ENCODE peak calls at places on chromosomes 7 and 10, in nine cellular contexts. One of them, this sample, is unnamed.

GRCh38 chr10:87861953-87862643 is 1.2 kb downstream of the KLLN start:
- DNase-seq in neural progenitor cell: peak; percentile 99
- DNase-seq in NCI-H460: peak; percentile 98
- DNase-seq in glutamatergic neuron: peak; percentile 98
- DNase-seq in psoas muscle: peak; percentile 98
- DNase-seq in SIG-M5: peak; percentile 86
- DNase-seq in NCI-H1092 treated with DMSO at 0.1 percent for 48 hours: peak; percentile 66
- DNase-seq in tibial artery: peak; percentile 95
- DNase-seq in A673: peak; percentile 97
- DNase-seq in this sample: peak; percentile 99

GRCh38 chr7:74138334-74138867 is 35.8 kb upstream of the EIF4H start:
- DNase-seq in glutamatergic neuron: no peak
- DNase-seq in tibial artery: no peak
- DNase-seq in A673: no peak
- DNase-seq in neural progenitor cell: peak; percentile 16
- DNase-seq in NCI-H1092 treated with DMSO at 0.1 percent for 48 hours: no peak
- DNase-seq in NCI-H460: no peak
- DNase-seq in psoas muscle: no peak
- DNase-seq in SIG-M5: no peak
- DNase-seq in this sample: no peak

GRCh38 chr7:22718200-22718711 is 8.7 kb upstream of the IL6 start:
- DNase-seq in neural progenitor cell: peak; percentile 46
- DNase-seq in SIG-M5: no peak
- DNase-seq in psoas muscle: no peak
- DNase-seq in NCI-H1092 treated with DMSO at 0.1 percent for 48 hours: no peak
- DNase-seq in NCI-H460: peak; percentile 99
- DNase-seq in glutamatergic neuron: no peak
- DNase-seq in tibial artery: no peak
- DNase-seq in A673: no peak
- DNase-seq in this sample: peak; percentile 96

GRCh38 chr7:96612034-96612433 is 97.6 kb downstream of the SEM1 start:
- DNase-seq in NCI-H460: no peak
- DNase-seq in neural progenitor cell: no peak
- DNase-seq in glutamatergic neuron: no peak
- DNase-seq in psoas muscle: no peak
- DNase-seq in NCI-H1092 treated with DMSO at 0.1 percent for 48 hours: no peak
- DNase-seq in A673: no peak
- DNase-seq in tibial artery: no peak
- DNase-seq in SIG-M5: no peak
- DNase-seq in this sample: no peak

GRCh38 chr7:124662372-124662771 is 103.2 kb downstream of the GPR37 start:
- DNase-seq in A673: no peak
- DNase-seq in SIG-M5: no peak
- DNase-seq in psoas muscle: no peak
- DNase-seq in NCI-H1092 treated with DMSO at 0.1 percent for 48 hours: no peak
- DNase-seq in tibial artery: no peak
- DNase-seq in neural progenitor cell: no peak
- DNase-seq in glutamatergic neuron: no peak
- DNase-seq in NCI-H460: no peak
- DNase-seq in this sample: no peak

GRCh38 chr10:86968994-86969355 is 693 bp downstream of the ADIRF start:
- DNase-seq in tibial artery: no peak
- DNase-seq in NCI-H1092 treated with DMSO at 0.1 percent for 48 hours: no peak
- DNase-seq in SIG-M5: no peak
- DNase-seq in A673: no peak
- DNase-seq in psoas muscle: no peak
- DNase-seq in glutamatergic neuron: no peak
- DNase-seq in neural progenitor cell: no peak
- DNase-seq in NCI-H460: no peak
- DNase-seq in this sample: no peak

GRCh38 chr7:141585592-141586510 is 34.6 kb downstream of the AGK start:
- DNase-seq in A673: peak; percentile 8
- DNase-seq in glutamatergic neuron: no peak
- DNase-seq in SIG-M5: no peak
- DNase-seq in NCI-H460: peak; percentile 72
- DNase-seq in psoas muscle: no peak
- DNase-seq in neural progenitor cell: no peak
- DNase-seq in tibial artery: no peak
- DNase-seq in NCI-H1092 treated with DMSO at 0.1 percent for 48 hours: no peak
- DNase-seq in this sample: peak; percentile 77

GRCh38 chr7:116628971-116629586 is 42.9 kb upstream of the MET start:
- DNase-seq in SIG-M5: no peak
- DNase-seq in NCI-H1092 treated with DMSO at 0.1 percent for 48 hours: no peak
- DNase-seq in NCI-H460: no peak
- DNase-seq in tibial artery: peak; percentile 37
- DNase-seq in A673: no peak
- DNase-seq in glutamatergic neuron: no peak
- DNase-seq in psoas muscle: no peak
- DNase-seq in neural progenitor cell: no peak
- DNase-seq in this sample: peak; percentile 68

GRCh38 chr7:30800785-30801252 is 29.6 kb downstream of the MINDY4 start:
- DNase-seq in NCI-H460: peak; percentile 71
- DNase-seq in tibial artery: peak; percentile 74
- DNase-seq in A673: peak; percentile 80
- DNase-seq in psoas muscle: no peak
- DNase-seq in SIG-M5: no peak
- DNase-seq in NCI-H1092 treated with DMSO at 0.1 percent for 48 hours: peak; percentile 44
- DNase-seq in neural progenitor cell: peak; percentile 79
- DNase-seq in glutamatergic neuron: peak; percentile 38
- DNase-seq in this sample: peak; percentile 90

GRCh38 chr10:17075510-17075909 is 54.1 kb downstream of the CUBN start:
- DNase-seq in neural progenitor cell: no peak
- DNase-seq in A673: no peak
- DNase-seq in psoas muscle: no peak
- DNase-seq in NCI-H1092 treated with DMSO at 0.1 percent for 48 hours: no peak
- DNase-seq in tibial artery: peak; percentile 32
- DNase-seq in SIG-M5: no peak
- DNase-seq in glutamatergic neuron: no peak
- DNase-seq in NCI-H460: peak; percentile 82
- DNase-seq in this sample: peak; percentile 97

GRCh38 chr7:2709553-2710165 is 21.7 kb downstream of the AMZ1 start:
- DNase-seq in SIG-M5: no peak
- DNase-seq in A673: peak; percentile 67
- DNase-seq in NCI-H1092 treated with DMSO at 0.1 percent for 48 hours: peak; percentile 66
- DNase-seq in glutamatergic neuron: peak; percentile 88
- DNase-seq in NCI-H460: peak; percentile 54
- DNase-seq in neural progenitor cell: peak; percentile 88
- DNase-seq in tibial artery: peak; percentile 43
- DNase-seq in psoas muscle: peak; percentile 79
- DNase-seq in this sample: peak; percentile 43

GRCh38 chr10:58621379-58622077 is 108.9 kb downstream of the BICC1 start:
- DNase-seq in neural progenitor cell: peak; percentile 23
- DNase-seq in NCI-H1092 treated with DMSO at 0.1 percent for 48 hours: no peak
- DNase-seq in tibial artery: no peak
- DNase-seq in glutamatergic neuron: no peak
- DNase-seq in NCI-H460: no peak
- DNase-seq in SIG-M5: no peak
- DNase-seq in psoas muscle: no peak
- DNase-seq in A673: no peak
- DNase-seq in this sample: no peak

GRCh38 chr7:96084880-96085551 is 236.9 kb downstream of the SLC25A13 start:
- DNase-seq in SIG-M5: no peak
- DNase-seq in tibial artery: no peak
- DNase-seq in NCI-H460: no peak
- DNase-seq in NCI-H1092 treated with DMSO at 0.1 percent for 48 hours: peak; percentile 59
- DNase-seq in glutamatergic neuron: no peak
- DNase-seq in A673: no peak
- DNase-seq in neural progenitor cell: no peak
- DNase-seq in psoas muscle: no peak
- DNase-seq in this sample: peak; percentile 66

GRCh38 chr7:67992287-67992686 is 995.7 kb downstream of the TYW1 start:
- DNase-seq in tibial artery: no peak
- DNase-seq in psoas muscle: no peak
- DNase-seq in NCI-H460: no peak
- DNase-seq in SIG-M5: no peak
- DNase-seq in neural progenitor cell: no peak
- DNase-seq in NCI-H1092 treated with DMSO at 0.1 percent for 48 hours: no peak
- DNase-seq in A673: no peak
- DNase-seq in glutamatergic neuron: no peak
- DNase-seq in this sample: no peak

GRCh38 chr7:156034397-156034796 is 222.1 kb upstream of the SHH start:
- DNase-seq in NCI-H1092 treated with DMSO at 0.1 percent for 48 hours: no peak
- DNase-seq in A673: no peak
- DNase-seq in SIG-M5: no peak
- DNase-seq in NCI-H460: no peak
- DNase-seq in tibial artery: no peak
- DNase-seq in neural progenitor cell: no peak
- DNase-seq in glutamatergic neuron: no peak
- DNase-seq in psoas muscle: no peak
- DNase-seq in this sample: no peak

GRCh38 chr7:27602766-27603165 is 59.9 kb downstream of the HIBADH start:
- DNase-seq in A673: no peak
- DNase-seq in tibial artery: no peak
- DNase-seq in glutamatergic neuron: no peak
- DNase-seq in neural progenitor cell: peak; percentile 69
- DNase-seq in psoas muscle: no peak
- DNase-seq in SIG-M5: no peak
- DNase-seq in NCI-H1092 treated with DMSO at 0.1 percent for 48 hours: no peak
- DNase-seq in NCI-H460: no peak
- DNase-seq in this sample: no peak

GRCh38 chr7:142720140-142720773 is 29.0 kb upstream of the PRSS1 start:
- DNase-seq in glutamatergic neuron: no peak
- DNase-seq in A673: no peak
- DNase-seq in NCI-H1092 treated with DMSO at 0.1 percent for 48 hours: no peak
- DNase-seq in neural progenitor cell: no peak
- DNase-seq in NCI-H460: no peak
- DNase-seq in SIG-M5: no peak
- DNase-seq in psoas muscle: no peak
- DNase-seq in tibial artery: no peak
- DNase-seq in this sample: no peak

GRCh38 chr7:27140108-27140842 is 3.2 kb downstream of the HOXA5 start:
- DNase-seq in NCI-H1092 treated with DMSO at 0.1 percent for 48 hours: no peak
- DNase-seq in NCI-H460: no peak
- DNase-seq in A673: no peak
- DNase-seq in psoas muscle: no peak
- DNase-seq in glutamatergic neuron: no peak
- DNase-seq in tibial artery: no peak
- DNase-seq in neural progenitor cell: no peak
- DNase-seq in SIG-M5: no peak
- DNase-seq in this sample: no peak

GRCh38 chr7:133629696-133630095 is 376.8 kb downstream of the EXOC4 start:
- DNase-seq in glutamatergic neuron: no peak
- DNase-seq in tibial artery: no peak
- DNase-seq in SIG-M5: no peak
- DNase-seq in NCI-H460: no peak
- DNase-seq in psoas muscle: no peak
- DNase-seq in neural progenitor cell: no peak
- DNase-seq in A673: no peak
- DNase-seq in NCI-H1092 treated with DMSO at 0.1 percent for 48 hours: no peak
- DNase-seq in this sample: no peak

GRCh38 chr10:86178401-86179142 is 188.0 kb downstream of the GRID1 start:
- DNase-seq in A673: peak; percentile 23
- DNase-seq in SIG-M5: no peak
- DNase-seq in NCI-H1092 treated with DMSO at 0.1 percent for 48 hours: no peak
- DNase-seq in psoas muscle: no peak
- DNase-seq in NCI-H460: no peak
- DNase-seq in neural progenitor cell: peak; percentile 74
- DNase-seq in tibial artery: peak; percentile 11
- DNase-seq in glutamatergic neuron: peak; percentile 65
- DNase-seq in this sample: no peak

GRCh38 chr7:157116762-157117161 is 22.0 kb upstream of the UBE3C start:
- DNase-seq in NCI-H460: no peak
- DNase-seq in glutamatergic neuron: no peak
- DNase-seq in psoas muscle: no peak
- DNase-seq in SIG-M5: no peak
- DNase-seq in tibial artery: no peak
- DNase-seq in A673: no peak
- DNase-seq in neural progenitor cell: no peak
- DNase-seq in NCI-H1092 treated with DMSO at 0.1 percent for 48 hours: no peak
- DNase-seq in this sample: no peak

GRCh38 chr7:150337179-150337578 is 4.2 kb downstream of the RARRES2 start:
- DNase-seq in SIG-M5: no peak
- DNase-seq in glutamatergic neuron: no peak
- DNase-seq in psoas muscle: peak; percentile 50
- DNase-seq in neural progenitor cell: no peak
- DNase-seq in NCI-H1092 treated with DMSO at 0.1 percent for 48 hours: no peak
- DNase-seq in NCI-H460: no peak
- DNase-seq in A673: no peak
- DNase-seq in tibial artery: no peak
- DNase-seq in this sample: no peak

GRCh38 chr10:29007748-29008610 is 280.9 kb upstream of the LYZL1 start:
- DNase-seq in A673: peak; percentile 74
- DNase-seq in SIG-M5: no peak
- DNase-seq in glutamatergic neuron: no peak
- DNase-seq in psoas muscle: no peak
- DNase-seq in NCI-H1092 treated with DMSO at 0.1 percent for 48 hours: no peak
- DNase-seq in tibial artery: no peak
- DNase-seq in NCI-H460: no peak
- DNase-seq in neural progenitor cell: no peak
- DNase-seq in this sample: no peak

GRCh38 chr10:44370731-44371248 is 14.1 kb downstream of the CXCL12 start:
- DNase-seq in glutamatergic neuron: no peak
- DNase-seq in tibial artery: no peak
- DNase-seq in neural progenitor cell: peak; percentile 38
- DNase-seq in NCI-H1092 treated with DMSO at 0.1 percent for 48 hours: no peak
- DNase-seq in NCI-H460: no peak
- DNase-seq in A673: no peak
- DNase-seq in SIG-M5: no peak
- DNase-seq in psoas muscle: no peak
- DNase-seq in this sample: no peak

GRCh38 chr7:5574770-5575269 is 151.2 kb upstream of the TNRC18 start:
- DNase-seq in SIG-M5: no peak
- DNase-seq in glutamatergic neuron: peak; percentile 58
- DNase-seq in NCI-H460: no peak
- DNase-seq in NCI-H1092 treated with DMSO at 0.1 percent for 48 hours: no peak
- DNase-seq in tibial artery: no peak
- DNase-seq in neural progenitor cell: peak; percentile 75
- DNase-seq in A673: no peak
- DNase-seq in psoas muscle: no peak
- DNase-seq in this sample: no peak

GRCh38 chr10:102775973-102776669 is 32.4 kb downstream of the WBP1L start:
- DNase-seq in NCI-H460: no peak
- DNase-seq in psoas muscle: peak; percentile 93
- DNase-seq in SIG-M5: no peak
- DNase-seq in neural progenitor cell: peak; percentile 57
- DNase-seq in NCI-H1092 treated with DMSO at 0.1 percent for 48 hours: no peak
- DNase-seq in A673: peak; percentile 81
- DNase-seq in glutamatergic neuron: no peak
- DNase-seq in tibial artery: peak; percentile 92
- DNase-seq in this sample: peak; percentile 91

GRCh38 chr7:75654855-75655254 is 83.9 kb downstream of the HIP1 start:
- DNase-seq in A673: no peak
- DNase-seq in NCI-H1092 treated with DMSO at 0.1 percent for 48 hours: no peak
- DNase-seq in tibial artery: no peak
- DNase-seq in SIG-M5: no peak
- DNase-seq in NCI-H460: no peak
- DNase-seq in neural progenitor cell: no peak
- DNase-seq in glutamatergic neuron: no peak
- DNase-seq in psoas muscle: no peak
- DNase-seq in this sample: no peak

GRCh38 chr10:87761153-87761552 is 56.9 kb downstream of the ATAD1 start:
- DNase-seq in tibial artery: no peak
- DNase-seq in NCI-H460: no peak
- DNase-seq in NCI-H1092 treated with DMSO at 0.1 percent for 48 hours: no peak
- DNase-seq in psoas muscle: no peak
- DNase-seq in SIG-M5: no peak
- DNase-seq in glutamatergic neuron: no peak
- DNase-seq in A673: no peak
- DNase-seq in neural progenitor cell: no peak
- DNase-seq in this sample: no peak

GRCh38 chr7:132545756-132546155 is 30.5 kb downstream of the PLXNA4 start:
- DNase-seq in psoas muscle: no peak
- DNase-seq in A673: no peak
- DNase-seq in tibial artery: no peak
- DNase-seq in NCI-H460: no peak
- DNase-seq in SIG-M5: no peak
- DNase-seq in glutamatergic neuron: no peak
- DNase-seq in neural progenitor cell: no peak
- DNase-seq in NCI-H1092 treated with DMSO at 0.1 percent for 48 hours: no peak
- DNase-seq in this sample: no peak

GRCh38 chr7:9201928-9202327 is 768.5 kb downstream of the NXPH1 start:
- DNase-seq in NCI-H1092 treated with DMSO at 0.1 percent for 48 hours: peak; percentile 16
- DNase-seq in SIG-M5: no peak
- DNase-seq in psoas muscle: no peak
- DNase-seq in A673: no peak
- DNase-seq in neural progenitor cell: peak; percentile 26
- DNase-seq in glutamatergic neuron: no peak
- DNase-seq in NCI-H460: no peak
- DNase-seq in tibial artery: no peak
- DNase-seq in this sample: no peak

GRCh38 chr7:6575246-6576023 is 1.8 kb upstream of the ZDHHC4 start:
- DNase-seq in NCI-H1092 treated with DMSO at 0.1 percent for 48 hours: no peak
- DNase-seq in tibial artery: no peak
- DNase-seq in SIG-M5: no peak
- DNase-seq in NCI-H460: no peak
- DNase-seq in A673: no peak
- DNase-seq in neural progenitor cell: no peak
- DNase-seq in psoas muscle: no peak
- DNase-seq in glutamatergic neuron: no peak
- DNase-seq in this sample: no peak

This sample was measured in fibroblast of the aortic adventitia.